ENCODE peak calls at places on chromosomes 11 and 22, in ten cellular contexts. X, G, R, W, O, E, U, P, Y and V are unnamed samples.
A peak's percentile ranks its signal among the peaks of the same experiment; 100 is the strongest.

GRCh38 chr11:13073119-13073981 is 64.2 kb downstream of the RASSF10 start:
- DNase-seq in R (peak; percentile 30), W (no peak), U (no peak), X (no peak), P (no peak), E (peak; percentile 76), Y (peak; percentile 72), G (peak; percentile 91), O (no peak), V (no peak)

GRCh38 chr11:24453129-24453723 is 43.6 kb upstream of the LUZP2 start:
- DNase-seq in P (no peak), W (no peak), O (no peak), U (no peak), R (no peak), E (no peak), Y (no peak), G (no peak), X (no peak), V (no peak)

GRCh38 chr11:33753304-33753703 is 17.1 kb upstream of the CD59 start:
- DNase-seq in W (peak; percentile 63), R (no peak), U (no peak), P (no peak), G (no peak), O (no peak), Y (no peak), X (no peak), E (no peak), V (no peak)

GRCh38 chr22:23376256-23376655 is 195.9 kb downstream of the BCR start:
- DNase-seq in E (peak; percentile 33), G (peak; percentile 41), R (no peak), P (no peak), Y (no peak), U (no peak), W (no peak), O (peak; percentile 55), X (no peak), V (no peak)

GRCh38 chr11:129644326-129644725 is 171.3 kb upstream of the TMEM45B start:
- DNase-seq in W (no peak), P (no peak), E (no peak), O (no peak), U (no peak), R (no peak), X (no peak), Y (no peak), G (no peak), V (no peak)

GRCh38 chr22:31637938-31638618 is 23.9 kb downstream of the PISD start:
- DNase-seq in G (no peak), W (peak; percentile 62), O (peak; percentile 52), U (no peak), Y (no peak), E (no peak), X (peak; percentile 89), P (no peak), R (peak; percentile 55), V (peak; percentile 62)

GRCh38 chr11:96275807-96276594 is 67.0 kb downstream of the MAML2 start:
- DNase-seq in E (no peak), U (no peak), O (no peak), Y (no peak), W (no peak), R (no peak), X (no peak), G (no peak), P (no peak), V (no peak)

GRCh38 chr22:37244922-37245722 is 1.1 kb upstream of the RAC2 start:
- DNase-seq in O (peak; percentile 68), R (no peak), X (peak; percentile 90), G (no peak), Y (no peak), P (no peak), U (peak; percentile 43), W (no peak), E (no peak), V (no peak)

GRCh38 chr22:49847751-49848689 is 5.6 kb upstream of the ZBED4 start:
- DNase-seq in U (no peak), P (no peak), G (no peak), O (peak; percentile 37), W (no peak), Y (no peak), X (peak; percentile 86), E (no peak), R (peak; percentile 91), V (peak; percentile 44)

GRCh38 chr11:11968511-11969280 is 39.7 kb downstream of the DKK3 start:
- DNase-seq in W (no peak), P (no peak), Y (peak; percentile 84), U (no peak), X (peak; percentile 61), R (no peak), E (no peak), O (no peak), G (no peak), V (no peak)

GRCh38 chr22:49212466-49212865 is 615.2 kb downstream of the BRD1 start:
- DNase-seq in X (peak; percentile 44), W (no peak), E (no peak), R (no peak), O (no peak), G (no peak), P (no peak), Y (no peak), U (peak; percentile 33), V (peak; percentile 8)

GRCh38 chr11:41613321-41613720 is 153.9 kb upstream of the LRRC4C start:
- DNase-seq in G (no peak), P (no peak), O (no peak), Y (no peak), X (no peak), R (no peak), E (no peak), U (no peak), W (no peak), V (no peak)

GRCh38 chr11:104799251-104799650 is 99.0 kb downstream of the CASP12 start:
- DNase-seq in E (no peak), O (no peak), P (no peak), G (no peak), R (no peak), Y (no peak), X (no peak), W (no peak), U (no peak), V (no peak)

GRCh38 chr11:88169481-88169880 is 5.8 kb downstream of the RAB38 start:
- DNase-seq in W (no peak), Y (no peak), G (no peak), U (no peak), E (no peak), P (no peak), R (no peak), O (no peak), X (no peak), V (no peak)

GRCh38 chr11:104650234-104650633 is 248.0 kb downstream of the CASP12 start:
- DNase-seq in W (no peak), R (no peak), E (no peak), X (no peak), O (no peak), P (no peak), U (no peak), G (peak; percentile 11), Y (no peak), V (no peak)

GRCh38 chr22:35102663-35103062 is 36.7 kb downstream of the ISX start:
- DNase-seq in P (no peak), U (no peak), R (no peak), Y (no peak), X (no peak), G (peak; percentile 27), E (no peak), W (no peak), O (peak; percentile 71), V (no peak)

GRCh38 chr22:17084554-17085276 is at the start of gene IL17RA:
- DNase-seq in G (peak; percentile 81), P (peak; percentile 87), E (peak; percentile 66), Y (peak; percentile 98), R (peak; percentile 97), O (peak; percentile 96), X (peak; percentile 99), U (peak; percentile 96), W (peak; percentile 92), V (peak; percentile 94)
- TF ChIP-seq POLR2A in G (peak; percentile 56), P (peak; percentile 17), E (peak; percentile 73), Y (peak; percentile 52), R (peak; percentile 49), O (peak; percentile 82), X (no peak), U (peak; percentile 87), W (no peak), V (peak; percentile 67)

GRCh38 chr11:65421204-65422103 is 1.1 kb upstream of the NEAT1 start:
- DNase-seq in O (peak; percentile 94), G (peak; percentile 97), X (peak; percentile 95), W (peak; percentile 95), E (peak; percentile 87), P (peak; percentile 96), Y (peak; percentile 100), R (peak; percentile 52), U (peak; percentile 97), V (peak; percentile 98)
- TF ChIP-seq POLR2A in O (peak; percentile 79), G (peak; percentile 43), X (peak; percentile 74), W (no peak), E (no peak), P (no peak), Y (peak; percentile 29), R (no peak), U (peak; percentile 79), V (no peak)

DNA sequence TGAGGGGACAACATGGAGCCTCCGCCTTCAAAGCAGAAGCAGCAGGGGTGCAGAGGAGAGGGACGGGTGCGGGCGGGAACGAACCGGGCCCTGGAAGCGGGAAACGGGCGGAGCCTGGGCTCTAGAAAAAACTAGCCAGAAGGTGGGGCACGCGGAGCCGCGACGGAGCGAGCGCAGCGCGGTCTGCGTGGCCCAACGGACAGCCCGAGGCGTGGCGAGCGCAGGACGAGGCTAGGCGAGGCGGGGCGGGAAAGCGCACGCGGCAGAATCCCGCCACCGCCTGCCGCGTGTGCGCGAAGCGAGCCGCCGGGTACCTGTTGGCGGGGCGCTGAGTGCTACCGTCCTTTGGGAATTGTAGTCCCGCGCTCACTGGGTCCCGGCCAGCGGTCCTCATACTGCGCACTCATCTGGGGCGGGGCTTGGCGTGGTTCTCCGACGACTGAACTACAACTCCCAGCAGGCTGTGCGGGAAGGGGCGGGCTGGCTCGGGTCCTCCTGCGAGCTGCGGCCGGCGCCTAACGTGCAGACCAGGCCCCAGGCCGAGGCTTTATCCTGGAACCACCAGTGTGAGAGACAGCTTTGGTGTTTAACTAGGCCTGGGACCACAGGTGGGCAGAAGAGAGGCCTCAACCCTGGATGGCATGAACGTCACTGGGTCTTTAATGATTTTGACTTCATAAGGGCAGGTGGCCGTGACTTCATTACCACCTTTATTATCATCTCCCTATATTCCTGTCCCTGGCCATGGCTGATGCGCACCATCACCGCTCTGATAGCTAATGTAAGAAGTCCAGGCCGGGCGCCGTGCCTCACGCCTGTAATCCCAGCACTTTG is at the start of gene ATL3:
- DNase-seq in P (peak; percentile 99), W (peak; percentile 98), O (peak; percentile 98), G (peak; percentile 99), U (peak; percentile 99), Y (peak; percentile 99), R (peak; percentile 96), X (peak; percentile 99), E (peak; percentile 93), V (peak; percentile 100)
- TF ChIP-seq POLR2A in P (no peak), W (no peak), O (peak; percentile 68), G (peak; percentile 61), U (peak; percentile 76), Y (peak; percentile 24), R (no peak), X (peak; percentile 26), E (no peak), V (peak; percentile 67)

DNA sequence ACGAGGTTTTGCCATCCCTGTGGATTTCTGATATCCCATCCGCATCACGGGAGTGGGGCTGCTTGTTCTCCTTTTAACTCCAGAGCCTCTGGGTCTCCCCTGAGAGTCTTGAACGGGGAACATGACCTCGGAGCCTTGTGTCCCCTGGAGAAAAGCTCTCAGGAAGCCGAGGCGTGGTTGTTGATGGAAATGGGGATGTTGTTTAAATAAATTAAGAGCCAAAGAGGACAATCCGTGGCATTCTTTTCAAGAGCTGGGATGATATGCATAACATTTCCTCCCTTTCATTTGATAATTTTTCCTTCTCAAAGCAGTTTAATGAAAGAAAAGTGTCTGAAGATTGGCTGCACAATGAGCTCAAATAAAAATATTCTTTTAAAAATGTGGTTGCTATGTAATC is 14.2 kb downstream of the TSPAN18 start:
- DNase-seq in O (no peak), X (no peak), E (no peak), G (no peak), R (no peak), Y (no peak), W (no peak), U (no peak), P (no peak), V (no peak)
- TF ChIP-seq POLR2A in O (no peak), X (no peak), E (no peak), G (no peak), R (no peak), Y (no peak), W (no peak), U (no peak), P (no peak), V (no peak)